ENCODE peak calls at places on chromosomes 4 and X, in five cellular contexts. T is BE2C, M is ELF-1, E is NCI-H1105, X is NB4. H is an unnamed sample.

GRCh38 chr4:119099227-119099910 is 36.3 kb upstream of the MYOZ2 start:
- DNase-seq in M (no peak), E (no peak), T (no peak), X (no peak), H (no peak)

GRCh38 chr4:141518222-141518621 is 118.2 kb upstream of the IL15 start:
- DNase-seq in X (no peak), E (no peak), T (no peak), M (no peak), H (no peak)

GRCh38 chrX:129782015-129782495 is 2.3 kb downstream of the SASH3 start:
- DNase-seq in E (no peak), T (no peak), M (no peak), X (no peak), H (no peak)

GRCh38 chr4:57639566-57640328 is 529.6 kb upstream of the IGFBP7 start:
- DNase-seq in X (no peak), M (peak; percentile 15), E (no peak), T (no peak), H (no peak)

GRCh38 chrX:40083120-40083978 is 14.4 kb downstream of the BCOR start:
- DNase-seq in X (peak; percentile 82), T (no peak), M (peak; percentile 49), E (no peak), H (no peak)

GRCh38 chr4:40164459-40164858 is 32.4 kb upstream of the RHOH start:
- DNase-seq in M (no peak), X (no peak), E (no peak), T (no peak), H (no peak)

GRCh38 chrX:76228499-76228898 is 55.6 kb downstream of the PBDC1 start:
- DNase-seq in M (no peak), X (peak; percentile 1), T (no peak), E (no peak), H (no peak)

GRCh38 chr4:119748853-119749252 is 120.2 kb upstream of the PDE5A start:
- DNase-seq in M (no peak), T (no peak), E (no peak), X (no peak), H (no peak)

GRCh38 chr4:168707205-168707604 is 210.4 kb downstream of the PALLD start:
- DNase-seq in X (no peak), E (no peak), T (no peak), M (no peak), H (no peak)